ENCODE peak calls at places on chromosomes 6 and 20, in six cellular contexts. U is neuronal stem cell, Z is mesenchymal stem cell, I is IMR-90, J is H1, K is trophoblast cell. R is an unnamed sample.

GRCh38 chr6:156731436-156731835 is 45.7 kb upstream of the ARID1B start:
- DNase-seq in J (no peak), Z (peak), K (no peak), I (peak), U (no peak), R (no peak)

GRCh38 chr6:168647271-168647670 is 206.3 kb downstream of the SMOC2 start:
- DNase-seq in I (no peak), Z (no peak), K (no peak), U (no peak), J (no peak), R (no peak)

GRCh38 chr6:45424628-45424955 is 46.9 kb upstream of the SUPT3H start:
- DNase-seq in I (no peak), Z (no peak), K (no peak), U (no peak), J (no peak), R (no peak)

GRCh38 chr6:91366781-91367180 is 779.9 kb upstream of the MAP3K7 start:
- DNase-seq in U (no peak), I (no peak), J (no peak), K (no peak), Z (no peak), R (no peak)

GRCh38 chr6:151285121-151285520 is 45.4 kb downstream of the AKAP12 start:
- DNase-seq in I (peak), Z (peak), K (no peak), J (no peak), U (no peak), R (no peak)

GRCh38 chr20:1945134-1945618 is 48.7 kb downstream of the PDYN start:
- DNase-seq in K (peak), I (no peak), Z (peak), U (no peak), J (no peak), R (no peak)

GRCh38 chr20:1827974-1828785 is 67.0 kb upstream of the SIRPA start:
- DNase-seq in Z (no peak), K (peak), U (no peak), J (no peak), I (no peak), R (no peak)

GRCh38 chr6:33823806-33824205 is 20.0 kb upstream of the MLN start:
- DNase-seq in I (no peak), J (no peak), Z (no peak), K (no peak), U (no peak), R (no peak)

GRCh38 chr20:9409352-9409751 is 105.0 kb upstream of the LAMP5 start:
- DNase-seq in K (no peak), J (no peak), U (no peak), I (peak), Z (peak), R (no peak)

GRCh38 chr20:12914804-12915203 is 94.0 kb upstream of the SPTLC3 start:
- DNase-seq in J (no peak), U (no peak), Z (no peak), I (no peak), K (no peak), R (no peak)

GRCh38 chr6:79064635-79065034 is 13.4 kb downstream of the PHIP start:
- DNase-seq in U (no peak), I (no peak), K (no peak), Z (no peak), J (no peak), R (no peak)

GRCh38 chr6:158223926-158224325 is 55.8 kb downstream of the GTF2H5 start:
- DNase-seq in U (no peak), K (peak), Z (no peak), I (no peak), J (no peak), R (no peak)

GRCh38 chr6:166556871-166557322 is 29.6 kb downstream of the RAMACL start:
- DNase-seq in Z (peak), J (no peak), I (peak), U (no peak), K (peak), R (no peak)

GRCh38 chr6:111565316-111566221 is 40.1 kb downstream of the TRAF3IP2 start:
- DNase-seq in Z (no peak), K (no peak), J (no peak), I (no peak), U (no peak), R (peak)

GRCh38 chr6:37083243-37084138 is 78.0 kb downstream of the FGD2 start:
- DNase-seq in Z (peak), J (no peak), U (no peak), K (peak), I (peak), R (no peak)

GRCh38 chr20:16801919-16802651 is 53.9 kb downstream of the OTOR start:
- DNase-seq in I (peak), J (peak), U (peak), K (peak), Z (peak), R (peak)

GRCh38 chr6:89313006-89313405 is 2.1 kb downstream of the GABRR2 start:
- DNase-seq in J (no peak), Z (peak), U (no peak), K (no peak), I (peak), R (no peak)

GRCh38 chr6:84967389-84967788 is 203.0 kb upstream of the TBX18 start:
- DNase-seq in I (peak), K (peak), J (peak), Z (peak), U (no peak), R (peak)

GRCh38 chr6:20414711-20415110 is 13.0 kb downstream of the E2F3 start:
- DNase-seq in Z (no peak), J (no peak), K (peak), U (no peak), I (no peak), R (no peak)

GRCh38 chr6:43495409-43495941 is 14.7 kb downstream of the LRRC73 start:
- DNase-seq in J (no peak), K (peak), I (no peak), Z (peak), U (no peak), R (no peak)
- H3K14ac ChIP-seq in J (no peak), K (no peak), I (peak), Z (no peak), U (no peak), R (no peak)

GRCh38 chr20:33650111-33650752 is 11.9 kb upstream of the C20orf144 start:
- DNase-seq in J (no peak), K (no peak), U (no peak), I (no peak), Z (no peak), R (no peak)
- H3K14ac ChIP-seq in J (no peak), K (no peak), U (no peak), I (no peak), Z (no peak), R (no peak)

GRCh38 chr6:75608955-75609533 is 7.4 kb downstream of the SENP6 start:
- DNase-seq in K (no peak), I (no peak), U (no peak), Z (no peak), J (no peak), R (no peak)
- H3K14ac ChIP-seq in K (no peak), I (no peak), U (no peak), Z (no peak), J (no peak), R (no peak)

DNA sequence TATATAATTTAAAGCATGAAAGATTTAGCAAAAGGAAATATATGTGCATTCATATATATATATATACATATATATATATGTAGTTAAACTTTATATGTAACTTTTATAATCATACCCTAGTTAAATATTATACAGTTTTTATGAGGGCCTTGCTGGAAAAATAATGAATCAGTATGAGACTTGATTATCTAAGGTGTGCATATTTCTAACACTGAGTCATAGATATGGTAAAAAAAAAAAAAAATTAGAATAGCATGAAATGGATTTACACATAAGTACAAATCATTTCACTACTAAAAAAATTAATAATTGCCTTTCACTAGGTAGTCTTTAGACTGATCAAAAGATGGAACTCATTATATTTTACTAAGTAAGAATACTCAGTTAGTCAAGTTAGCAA is 51.3 kb upstream of the DST start:
- DNase-seq in K (no peak), J (no peak), Z (no peak), I (no peak), U (no peak), R (no peak)
- H3K14ac ChIP-seq in K (no peak), J (no peak), Z (no peak), I (no peak), U (no peak), R (no peak)

DNA sequence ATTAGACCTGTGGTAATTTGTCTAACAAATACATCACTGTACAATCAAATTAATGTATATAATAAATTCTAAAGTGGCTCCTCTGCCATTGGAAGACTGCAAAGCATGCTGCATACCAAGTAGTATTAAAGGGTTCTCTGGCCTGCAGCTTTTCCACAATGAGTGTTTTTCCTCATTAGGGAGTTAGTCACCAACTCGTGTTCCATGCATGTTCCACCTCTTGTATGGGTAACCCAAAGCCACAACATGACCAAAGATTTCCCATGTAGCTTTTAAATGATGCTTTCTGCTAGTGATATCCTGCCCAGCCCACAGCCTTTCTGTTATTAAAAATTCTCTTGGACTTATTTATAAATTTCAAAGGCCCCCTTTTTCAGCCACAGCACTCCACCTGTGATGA is 218.7 kb downstream of the FUT9 start:
- DNase-seq in K (no peak), J (no peak), U (no peak), I (no peak), Z (no peak), R (no peak)
- H3K14ac ChIP-seq in K (no peak), J (no peak), U (no peak), I (no peak), Z (no peak), R (no peak)

GRCh38 chr6:14450133-14451040 is 332.8 kb downstream of the CD83 start:
- DNase-seq in J (no peak), Z (peak), U (no peak), I (peak), K (no peak), R (no peak)

GRCh38 chr6:14454467-14454763 is 336.8 kb downstream of the CD83 start:
- DNase-seq in U (no peak), K (no peak), I (no peak), Z (no peak), J (no peak), R (no peak)

GRCh38 chr6:14453712-14454466 is 336.3 kb downstream of the CD83 start:
- DNase-seq in J (no peak), Z (no peak), K (no peak), U (no peak), I (no peak), R (no peak)

GRCh38 chr6:14452567-14453527 is 335.3 kb downstream of the CD83 start:
- DNase-seq in Z (no peak), I (no peak), J (no peak), U (no peak), K (peak), R (no peak)

GRCh38 chr6:14451594-14452374 is 334.2 kb downstream of the CD83 start:
- DNase-seq in J (no peak), Z (no peak), U (no peak), I (no peak), K (no peak), R (no peak)
- H3K14ac ChIP-seq in J (no peak), Z (no peak), U (no peak), I (no peak), K (no peak), R (no peak)

DNA sequence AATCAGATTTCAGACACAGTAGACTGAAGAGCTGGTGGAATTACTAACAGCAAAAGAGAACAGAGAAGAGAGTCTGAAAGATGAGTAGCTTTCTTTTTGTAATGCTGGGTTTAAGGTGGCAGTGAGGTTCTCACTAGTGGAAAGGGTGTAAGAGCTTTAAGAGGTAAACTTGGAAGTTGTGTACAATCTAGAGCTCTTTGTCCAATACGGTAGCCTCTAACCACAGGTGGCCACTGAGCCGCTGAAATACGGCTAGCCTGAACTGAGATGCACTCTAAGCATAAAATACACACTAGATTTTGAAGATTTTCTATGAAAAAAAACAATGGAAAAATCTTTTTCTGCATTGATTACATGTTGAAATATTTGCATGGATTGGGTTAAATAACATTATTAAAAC is 4.0 kb downstream of the ELOVL2 start:
- DNase-seq in U (no peak), Z (peak), I (no peak), J (no peak), K (no peak), R (no peak)
- H3K14ac ChIP-seq in U (no peak), Z (no peak), I (peak), J (no peak), K (no peak), R (no peak)